ENCODE peak calls at places on chromosomes 2 and 18, in seven cellular contexts. Q, G, E, C, Y, T and M are unnamed samples.

GRCh38 chr2:229909090-229909489 is 12.7 kb downstream of the TRIP12 start:
- DNase-seq in Q (no peak), G (no peak), E (no peak), C (no peak), Y (no peak), T (no peak), M (no peak)

GRCh38 chr2:48738806-48739205 is 16.7 kb downstream of the LHCGR start:
- DNase-seq in Q (no peak), G (no peak), E (no peak), C (no peak), Y (peak; percentile 87), T (no peak), M (no peak)

GRCh38 chr2:217434183-217434620 is 568.6 kb downstream of the TNS1 start:
- DNase-seq in Q (peak; percentile 96), G (peak; percentile 81), E (peak; percentile 86), C (peak; percentile 69), Y (peak; percentile 99), T (peak; percentile 70), M (peak; percentile 88)

GRCh38 chr2:11220445-11220844 is 65.2 kb downstream of the SLC66A3 start:
- DNase-seq in Q (no peak), G (no peak), E (no peak), C (no peak), Y (no peak), T (no peak), M (no peak)

GRCh38 chr2:43399098-43399497 is 172.7 kb upstream of the ZFP36L2 start:
- DNase-seq in Q (no peak), G (no peak), E (no peak), C (no peak), Y (no peak), T (no peak), M (no peak)

GRCh38 chr18:67135981-67136380 is 380.5 kb downstream of the DSEL start:
- DNase-seq in Q (no peak), G (no peak), E (no peak), C (no peak), Y (no peak), T (no peak), M (no peak)

GRCh38 chr2:230842473-230842872 is 22.3 kb upstream of the ITM2C start:
- DNase-seq in Q (no peak), G (no peak), E (no peak), C (no peak), Y (no peak), T (no peak), M (no peak)

GRCh38 chr2:222919841-222920609 is 59.2 kb downstream of the ACSL3 start:
- DNase-seq in Q (peak; percentile 34), G (no peak), E (no peak), C (no peak), Y (peak; percentile 96), T (no peak), M (no peak)

GRCh38 chr2:12607971-12608370 is 108.8 kb upstream of the TRIB2 start:
- DNase-seq in Q (no peak), G (no peak), E (no peak), C (no peak), Y (peak; percentile 46), T (no peak), M (no peak)

GRCh38 chr2:59947220-59947619 is 606.2 kb downstream of the BCL11A start:
- DNase-seq in Q (no peak), G (no peak), E (no peak), C (no peak), Y (no peak), T (no peak), M (no peak)

GRCh38 chr2:134782792-134783191 is 55.6 kb upstream of the ACMSD start:
- DNase-seq in Q (no peak), G (no peak), E (no peak), C (peak; percentile 73), Y (peak; percentile 6), T (no peak), M (no peak)

GRCh38 chr18:75267643-75268184 is 57.1 kb downstream of the TSHZ1 start:
- DNase-seq in Q (no peak), G (no peak), E (no peak), C (no peak), Y (no peak), T (no peak), M (no peak)

DNA sequence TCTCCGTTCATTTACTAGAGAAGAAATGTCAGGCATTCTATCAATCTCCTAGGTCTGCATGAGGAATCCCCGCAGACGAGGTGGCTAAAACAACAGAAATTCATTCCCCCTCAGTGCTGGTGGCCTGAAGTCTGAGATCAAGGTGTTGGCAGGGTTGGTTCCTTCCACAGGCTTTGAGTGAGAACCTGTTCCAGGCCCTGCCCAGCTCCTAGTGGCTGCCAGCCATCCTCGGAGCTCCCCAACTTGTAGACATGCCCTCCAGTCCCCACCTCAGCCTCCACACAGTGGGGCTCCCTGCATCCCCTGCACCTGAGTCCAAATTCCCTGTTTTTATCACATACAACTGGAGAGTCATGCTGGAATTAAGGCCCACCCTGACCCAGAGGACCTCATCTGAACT is 145.3 kb upstream of the ALKAL2 start:
- DNase-seq in Q (no peak), G (no peak), E (no peak), C (no peak), Y (no peak), T (no peak), M (no peak)
- H3K9me3 ChIP-seq in Q (no peaks in the 10 kb centered on the region), G (no peaks in the 10 kb centered on the region), E (no peaks in the 10 kb centered on the region), C (no peaks in the 10 kb centered on the region), Y (peaks cover 35% of the 10 kb centered on the region), T (no peaks in the 10 kb centered on the region), M (no peaks in the 10 kb centered on the region)

GRCh38 chr2:174702541-174702940 is 61.7 kb downstream of the CHRNA1 start:
- DNase-seq in Q (no peak), G (no peak), E (no peak), C (no peak), Y (no peak), T (no peak), M (no peak)

GRCh38 chr2:174697267-174697666 is 67.0 kb downstream of the CHRNA1 start:
- DNase-seq in Q (peak; percentile 52), G (peak; percentile 56), E (peak; percentile 35), C (peak; percentile 70), Y (peak; percentile 57), T (peak; percentile 42), M (no peak)

GRCh38 chr2:174704647-174705046 is 59.6 kb downstream of the CHRNA1 start:
- DNase-seq in Q (no peak), G (no peak), E (no peak), C (no peak), Y (no peak), T (no peak), M (no peak)

GRCh38 chr2:174704061-174704460 is 60.2 kb downstream of the CHRNA1 start:
- DNase-seq in Q (no peak), G (no peak), E (no peak), C (no peak), Y (no peak), T (no peak), M (no peak)

DNA sequence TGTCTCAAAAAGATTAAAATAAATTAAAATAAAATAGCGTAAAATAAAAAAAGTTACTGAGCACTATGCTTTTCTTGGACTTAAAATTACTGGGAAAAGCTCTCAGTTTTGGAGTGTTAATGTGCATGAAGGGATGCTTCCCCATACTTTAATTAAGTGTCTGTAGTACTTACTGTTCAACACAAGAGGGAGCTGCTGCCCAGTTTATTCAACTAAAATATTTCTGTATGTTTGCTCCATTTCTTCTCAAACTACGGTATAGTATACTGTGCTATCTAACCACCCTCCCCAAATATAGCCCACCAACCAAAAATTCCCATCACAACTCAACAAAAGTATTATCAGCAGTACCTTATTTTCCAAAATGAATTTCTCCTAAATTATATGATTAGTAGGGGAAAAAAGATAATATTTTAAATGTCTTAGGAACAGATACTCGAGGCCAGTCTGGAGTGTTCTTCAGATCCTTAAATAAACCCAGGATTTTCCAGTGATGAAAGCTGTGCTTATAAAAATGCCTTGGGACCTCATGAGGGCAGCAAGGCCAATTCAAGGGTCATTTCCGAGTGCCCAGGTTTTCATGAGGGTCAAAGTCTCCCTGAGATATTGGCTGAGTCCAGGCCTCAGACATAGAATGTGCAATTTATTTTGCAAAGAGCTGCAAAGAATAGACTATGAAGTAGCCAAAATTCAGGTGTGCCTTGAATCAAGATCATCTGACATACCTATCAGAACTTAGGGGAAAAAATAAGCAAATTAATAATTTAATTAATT is 64.1 kb downstream of the CHRNA1 start:
- DNase-seq in Q (no peak), G (no peak), E (no peak), C (peak; percentile 40), Y (peak; percentile 65), T (peak; percentile 45), M (no peak)
- H3K9me3 ChIP-seq in Q (no peaks in the 10 kb centered on the region), G (no peaks in the 10 kb centered on the region), E (no peaks in the 10 kb centered on the region), C (no peaks in the 10 kb centered on the region), Y (no peaks in the 10 kb centered on the region), T (no peaks in the 10 kb centered on the region), M (no peaks in the 10 kb centered on the region)

DNA sequence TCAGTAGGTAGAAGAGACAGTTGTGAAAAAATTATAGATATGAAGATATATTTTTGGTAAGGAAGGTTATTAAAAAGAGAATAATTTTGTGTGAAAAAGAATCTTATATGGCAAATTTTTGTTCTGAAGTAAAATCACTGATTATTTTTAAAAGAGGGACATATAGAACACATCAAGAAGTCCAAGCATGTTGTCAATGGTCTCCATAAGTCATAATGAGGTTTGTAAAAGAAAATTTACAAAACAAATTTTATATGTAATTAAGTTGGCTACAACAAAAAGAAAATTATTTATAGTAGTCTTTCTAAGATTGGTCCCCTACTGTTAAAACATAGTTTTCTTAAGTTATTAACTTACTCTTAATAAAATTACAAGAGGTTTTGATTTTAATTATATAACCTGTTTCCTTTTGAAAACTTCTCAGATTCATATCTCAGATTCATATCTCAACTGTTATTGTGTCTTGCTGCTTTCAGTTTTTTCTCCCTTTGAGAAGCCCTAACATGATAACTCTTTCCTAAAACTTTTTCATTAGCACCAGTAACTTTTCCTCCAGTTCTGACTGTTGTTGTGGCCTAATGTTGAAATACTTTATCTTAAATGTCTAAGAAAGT is 81.2 kb downstream of the SH3YL1 start:
- DNase-seq in Q (no peak), G (no peak), E (no peak), C (no peak), Y (no peak), T (peak; percentile 4), M (no peak)
- H3K9me3 ChIP-seq in Q (no peaks in the 10 kb centered on the region), G (peaks cover under 1% of the 10 kb centered on the region), E (peaks cover 7% of the 10 kb centered on the region), C (peaks cover 45% of the 10 kb centered on the region), Y (peaks cover 7% of the 10 kb centered on the region), T (peaks cover 10% of the 10 kb centered on the region), M (no peaks in the 10 kb centered on the region)

GRCh38 chr2:74953796-74954499 is 4.5 kb upstream of the POLE4 start:
- DNase-seq in Q (no peak), G (no peak), E (no peak), C (no peak), Y (no peak), T (no peak), M (no peak)

GRCh38 chr2:74947703-74948102 is 10.7 kb upstream of the POLE4 start:
- DNase-seq in Q (no peak), G (no peak), E (no peak), C (peak; percentile 62), Y (no peak), T (no peak), M (no peak)

GRCh38 chr2:74954500-74954874 is 4.0 kb upstream of the POLE4 start:
- DNase-seq in Q (no peak), G (no peak), E (no peak), C (no peak), Y (no peak), T (no peak), M (no peak)

GRCh38 chr2:74951211-74951754 is 7.2 kb upstream of the POLE4 start:
- DNase-seq in Q (no peak), G (no peak), E (no peak), C (no peak), Y (no peak), T (no peak), M (no peak)

DNA sequence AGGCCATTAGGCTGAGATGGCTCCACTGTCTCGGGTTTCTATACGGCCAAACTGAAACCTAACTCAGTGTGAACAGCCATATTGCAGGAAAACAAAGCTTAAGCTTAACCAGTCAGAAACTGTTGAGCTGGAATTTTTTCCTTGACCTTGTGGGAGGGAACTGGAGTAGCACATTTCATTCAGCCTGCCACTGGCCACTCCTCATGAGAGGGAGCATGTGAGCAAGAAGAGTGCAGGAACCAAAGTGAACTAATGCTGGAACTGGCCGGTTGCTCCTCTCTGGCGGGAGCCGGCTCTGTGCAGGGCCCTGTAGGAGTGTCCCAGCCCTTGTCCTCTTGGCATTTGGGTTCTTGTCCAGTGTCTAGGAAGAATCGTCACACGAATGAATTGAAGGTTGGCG is 5.9 kb upstream of the POLE4 start:
- DNase-seq in Q (no peak), G (no peak), E (no peak), C (peak; percentile 52), Y (no peak), T (no peak), M (no peak)
- H3K9me3 ChIP-seq in Q (no peaks in the 10 kb centered on the region), G (no peaks in the 10 kb centered on the region), E (peaks cover 36% of the 10 kb centered on the region), C (no peaks in the 10 kb centered on the region), Y (peaks cover 3% of the 10 kb centered on the region), T (no peaks in the 10 kb centered on the region), M (peaks cover 4% of the 10 kb centered on the region)